ENCODE peak calls at places on chromosome X, in four cellular contexts. M is neural progenitor cell, Y is T-helper 2 cell, B is AG20443. J is an unnamed sample.

GRCh38 chrX:93591398-93591797 is 82.0 kb downstream of the NAP1L3 start:
- DNase-seq in B (no peak), Y (no peak), M (peak), J (no peak)

GRCh38 chrX:24216827-24217226 is 67.3 kb downstream of the ZFX start:
- DNase-seq in Y (no peak), M (no peak), B (no peak), J (no peak)

GRCh38 chrX:77160301-77160700 is 286.9 kb upstream of the FGF16 start:
- DNase-seq in Y (no peak), B (no peak), M (peak), J (no peak)

GRCh38 chrX:69113723-69114122 is 51.5 kb downstream of the PJA1 start:
- DNase-seq in M (no peak), Y (no peak), B (no peak), J (no peak)

GRCh38 chrX:70301716-70302115 is 11.8 kb downstream of the KIF4A start:
- DNase-seq in M (no peak), Y (no peak), B (no peak), J (no peak)

GRCh38 chrX:11470231-11470630 is 177.0 kb downstream of the AMELX start:
- DNase-seq in B (peak), Y (no peak), M (no peak), J (no peak)

GRCh38 chrX:118566359-118566758 is 70.7 kb downstream of the DOCK11 start:
- DNase-seq in M (no peak), B (peak), Y (no peak), J (no peak)

GRCh38 chrX:19776753-19777152 is 110.6 kb downstream of the SH3KBP1 start:
- DNase-seq in M (no peak), B (no peak), Y (peak), J (no peak)

GRCh38 chrX:13607356-13607995 is 38.1 kb downstream of the EGFL6 start:
- DNase-seq in B (no peak), Y (no peak), M (no peak), J (no peak)

GRCh38 chrX:116863029-116863428 is 400.3 kb upstream of the CT83 start:
- DNase-seq in M (no peak), B (no peak), Y (no peak), J (no peak)

GRCh38 chrX:154719132-154719675 is 31.7 kb downstream of the GAB3 start:
- DNase-seq in Y (peak), M (no peak), B (no peak), J (no peak)

GRCh38 chrX:1463581-1464281 is 11.0 kb upstream of the ASMTL start:
- DNase-seq in B (no peak), M (no peak), Y (no peak), J (no peak)

GRCh38 chrX:71532078-71532752 is 689 bp upstream of the OGT start:
- DNase-seq in B (peak), M (peak), Y (peak), J (peak)

GRCh38 chrX:132407704-132408103 is 81.1 kb downstream of the MBNL3 start:
- DNase-seq in M (no peak), B (no peak), Y (no peak), J (no peak)

GRCh38 chrX:46712733-46713132 is 46.2 kb downstream of the SLC9A7 start:
- DNase-seq in B (no peak), Y (no peak), M (no peak), J (no peak)

GRCh38 chrX:105837227-105837626 is 14.9 kb downstream of the NRK start:
- DNase-seq in Y (no peak), B (no peak), M (peak), J (no peak)

GRCh38 chrX:56505866-56506265 is 57.6 kb upstream of the UBQLN2 start:
- DNase-seq in B (no peak), M (no peak), Y (no peak), J (no peak)

GRCh38 chrX:41491267-41492004 is 44.3 kb downstream of the NYX start:
- DNase-seq in Y (no peak), M (peak), B (peak), J (no peak)

GRCh38 chrX:77622233-77622632 is 163.8 kb downstream of the ATRX start:
- DNase-seq in Y (no peak), M (peak), B (no peak), J (no peak)

GRCh38 chrX:15714529-15714928 is 23.5 kb upstream of the CA5B start:
- DNase-seq in B (no peak), M (no peak), Y (no peak), J (no peak)

GRCh38 chrX:111511477-111511876 is at the start of gene SERTM2:
- DNase-seq in M (peak), Y (no peak), B (no peak), J (no peak)

GRCh38 chrX:39753296-39753996 is 344.3 kb downstream of the BCOR start:
- DNase-seq in B (no peak), Y (no peak), M (no peak), J (no peak)

J was measured in CD4-positive, alpha-beta T cell.